ENCODE peak calls at places on chromosome 14, in six cellular contexts. X, V, W, F, L and T are unnamed samples.

GRCh38 chr14:96393292-96393691 is 1.4 kb downstream of the AK7 start:
- DNase-seq in X (no peak), V (no peak), W (no peak), F (no peak), L (no peak), T (no peak)

GRCh38 chr14:68663385-68664076 is 129.3 kb downstream of the ZFP36L1 start:
- DNase-seq in X (peak), V (no peak), W (peak), F (no peak), L (no peak), T (no peak)

GRCh38 chr14:58243790-58244555 is 670 bp upstream of the PSMA3 start:
- DNase-seq in X (peak), V (no peak), W (no peak), F (no peak), L (peak), T (no peak)

GRCh38 chr14:99155173-99155777 is 116.7 kb downstream of the BCL11B start:
- DNase-seq in X (peak), V (no peak), W (no peak), F (no peak), L (no peak), T (no peak)

GRCh38 chr14:39431416-39432178 is 636 bp downstream of the FBXO33 start:
- DNase-seq in X (peak), V (peak), W (peak), F (peak), L (peak), T (peak)

GRCh38 chr14:31560759-31561154 is 447 bp upstream of the NUBPL start:
- DNase-seq in X (peak), V (no peak), W (no peak), F (no peak), L (no peak), T (no peak)

GRCh38 chr14:20608383-20609095 is 17.4 kb upstream of the RNASE12 start:
- DNase-seq in X (no peak), V (no peak), W (no peak), F (no peak), L (no peak), T (no peak)

GRCh38 chr14:87045241-87045640 is 947.7 kb downstream of the GALC start:
- DNase-seq in X (peak), V (no peak), W (no peak), F (no peak), L (no peak), T (no peak)

GRCh38 chr14:32694795-32695449 is 243.8 kb upstream of the NPAS3 start:
- DNase-seq in X (no peak), V (no peak), W (no peak), F (no peak), L (no peak), T (no peak)

GRCh38 chr14:34161351-34162169 is 210.7 kb upstream of the EGLN3 start:
- DNase-seq in X (peak), V (no peak), W (no peak), F (no peak), L (no peak), T (peak)

GRCh38 chr14:76186318-76187027 is 34.8 kb downstream of the GPATCH2L start:
- DNase-seq in X (no peak), V (no peak), W (no peak), F (no peak), L (no peak), T (no peak)

GRCh38 chr14:73227812-73228781 is 9.2 kb upstream of the PAPLN start:
- DNase-seq in X (peak), V (no peak), W (no peak), F (no peak), L (peak), T (no peak)

GRCh38 chr14:92599786-92600185 is 86.2 kb downstream of the RIN3 start:
- DNase-seq in X (no peak), V (no peak), W (no peak), F (no peak), L (no peak), T (no peak)

GRCh38 chr14:101193126-101193844 is 289.8 kb upstream of the RTL1 start:
- DNase-seq in X (no peak), V (no peak), W (peak), F (no peak), L (no peak), T (no peak)

GRCh38 chr14:91464615-91465205 is 45.4 kb downstream of the PPP4R3A start:
- DNase-seq in X (no peak), V (no peak), W (no peak), F (no peak), L (no peak), T (no peak)

GRCh38 chr14:96055753-96056508 is 16.8 kb downstream of the C14orf132 start:
- DNase-seq in X (no peak), V (no peak), W (no peak), F (peak), L (no peak), T (no peak)

GRCh38 chr14:31038521-31039166 is 12.5 kb upstream of the STRN3 start:
- DNase-seq in X (peak), V (no peak), W (no peak), F (no peak), L (no peak), T (no peak)

GRCh38 chr14:86672071-86672470 is 1142.1 kb downstream of the FLRT2 start:
- DNase-seq in X (no peak), V (no peak), W (no peak), F (no peak), L (no peak), T (no peak)

GRCh38 chr14:51310453-51311074 is 70.5 kb downstream of the TMX1 start:
- DNase-seq in X (peak), V (no peak), W (no peak), F (no peak), L (no peak), T (no peak)

GRCh38 chr14:66039495-66039894 is 446.7 kb upstream of the CCDC196 start:
- DNase-seq in X (no peak), V (no peak), W (no peak), F (no peak), L (no peak), T (no peak)

GRCh38 chr14:61335049-61335448 is 13.7 kb downstream of the PRKCH start:
- DNase-seq in X (no peak), V (no peak), W (no peak), F (no peak), L (no peak), T (no peak)

GRCh38 chr14:105927094-105927475 is 400.7 kb downstream of the TMEM121 start:
- DNase-seq in X (no peak), V (no peak), W (no peak), F (no peak), L (no peak), T (no peak)

GRCh38 chr14:65826946-65827345 is 414.4 kb downstream of the FUT8 start:
- DNase-seq in X (no peak), V (no peak), W (no peak), F (no peak), L (no peak), T (no peak)